ENCODE peak calls at places on chromosomes 2 and 18, in four cellular contexts. One of them, this sample, is unnamed.

GRCh38 chr2:218229239-218229638 is 12.2 kb downstream of the ARPC2 start:
- DNase-seq in K562: no peak
- DNase-seq in HCT116: no peak
- DNase-seq in stomach: no peak
- DNase-seq in this sample: peak; percentile 56

GRCh38 chr2:242054406-242054805 is 184.9 kb downstream of the RTP5 start:
- DNase-seq in K562: no peak
- DNase-seq in HCT116: no peak
- DNase-seq in stomach: no peak
- DNase-seq in this sample: no peak

GRCh38 chr2:72176281-72176680 is 28.6 kb upstream of the CYP26B1 start:
- DNase-seq in K562: no peak
- DNase-seq in HCT116: no peak
- DNase-seq in stomach: no peak
- DNase-seq in this sample: no peak

GRCh38 chr2:46232860-46233259 is 64.3 kb upstream of the EPAS1 start:
- DNase-seq in K562: no peak
- DNase-seq in HCT116: no peak
- DNase-seq in stomach: no peak
- DNase-seq in this sample: no peak

GRCh38 chr2:98308532-98308931 is 37.7 kb upstream of the CNGA3 start:
- DNase-seq in K562: no peak
- DNase-seq in HCT116: no peak
- DNase-seq in stomach: no peak
- DNase-seq in this sample: peak; percentile 52

GRCh38 chr2:227889336-227889735 is 17.9 kb downstream of the DAW1 start:
- DNase-seq in K562: no peak
- DNase-seq in HCT116: no peak
- DNase-seq in stomach: no peak
- DNase-seq in this sample: no peak

GRCh38 chr2:236828820-236829219 is 256.9 kb upstream of the COPS8 start:
- DNase-seq in K562: no peak
- DNase-seq in HCT116: no peak
- DNase-seq in stomach: no peak
- DNase-seq in this sample: no peak

GRCh38 chr2:14700753-14701152 is 68.2 kb downstream of the LRATD1 start:
- DNase-seq in K562: no peak
- DNase-seq in HCT116: no peak
- DNase-seq in stomach: no peak
- DNase-seq in this sample: no peak

GRCh38 chr2:6352906-6353515 is 512.7 kb downstream of the CMPK2 start:
- DNase-seq in K562: no peak
- DNase-seq in HCT116: no peak
- DNase-seq in stomach: peak; percentile 71
- DNase-seq in this sample: peak; percentile 59

GRCh38 chr2:149650006-149650405 is 62.4 kb upstream of the MMADHC start:
- DNase-seq in K562: no peak
- DNase-seq in HCT116: no peak
- DNase-seq in stomach: no peak
- DNase-seq in this sample: no peak

GRCh38 chr2:156826342-156826933 is 390.3 kb downstream of the GPD2 start:
- DNase-seq in K562: no peak
- DNase-seq in HCT116: no peak
- DNase-seq in stomach: no peak
- DNase-seq in this sample: no peak

GRCh38 chr18:78814321-78814720 is 165.3 kb upstream of the SALL3 start:
- DNase-seq in K562: no peak
- DNase-seq in HCT116: no peak
- DNase-seq in stomach: no peak
- DNase-seq in this sample: peak; percentile 50

GRCh38 chr2:174888646-174889271 is 116.4 kb downstream of the CHN1 start:
- DNase-seq in K562: no peak
- DNase-seq in HCT116: no peak
- DNase-seq in stomach: no peak
- DNase-seq in this sample: no peak
- TF ChIP-seq CTCF in K562: no peak
- TF ChIP-seq CTCF in HCT116: no peak
- TF ChIP-seq CTCF in stomach: no peak
- TF ChIP-seq CTCF in this sample: no peak

DNA sequence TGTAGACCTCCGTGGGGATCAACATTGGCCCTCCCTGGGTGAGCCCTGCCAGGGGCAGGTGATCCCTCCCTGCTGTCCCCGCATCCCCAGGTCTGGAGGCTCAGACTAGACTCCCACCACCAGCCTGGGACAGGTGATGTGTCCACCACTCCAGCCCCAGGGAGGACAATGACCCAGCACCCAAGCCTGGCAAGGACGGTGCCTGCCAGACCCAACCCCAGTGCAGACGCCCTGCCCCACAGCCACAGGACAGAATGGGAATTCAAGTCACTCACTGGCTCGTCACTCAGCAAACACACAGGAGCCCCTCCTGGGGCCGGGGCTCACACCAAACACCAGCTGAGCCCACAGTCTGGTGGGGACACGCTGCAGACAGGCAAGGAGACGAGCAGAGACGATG is 239.7 kb downstream of the ATAD2B start:
- DNase-seq in K562: no peak
- DNase-seq in HCT116: no peak
- DNase-seq in stomach: no peak
- DNase-seq in this sample: no peak
- TF ChIP-seq POLR2AphosphoS5 in K562: no peak
- TF ChIP-seq POLR2AphosphoS5 in HCT116: no peak
- TF ChIP-seq POLR2AphosphoS5 in stomach: no peak
- TF ChIP-seq POLR2AphosphoS5 in this sample: no peak

DNA sequence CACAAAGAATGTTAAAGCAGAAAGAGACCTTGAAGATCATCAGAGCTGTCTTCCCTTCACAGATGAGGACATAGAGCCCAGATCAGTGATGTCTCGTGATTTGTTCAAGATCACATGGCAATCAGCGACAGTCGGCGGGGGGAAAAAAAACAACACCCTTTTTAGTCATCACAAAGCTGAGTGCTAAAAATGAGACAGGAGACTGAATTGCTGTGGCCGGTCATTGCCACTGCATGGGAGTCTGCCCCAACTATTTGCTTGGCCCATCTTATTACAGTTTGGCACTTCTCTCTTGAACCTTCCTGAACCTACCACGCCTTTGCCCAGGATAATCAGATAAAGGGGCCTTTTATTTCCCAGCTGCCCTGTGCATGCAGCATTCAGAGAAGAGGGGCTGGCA is 42.7 kb downstream of the SETBP1 start:
- DNase-seq in K562: no peak
- DNase-seq in HCT116: no peak
- DNase-seq in stomach: no peak
- DNase-seq in this sample: no peak
- TF ChIP-seq CTCF in K562: no peak
- TF ChIP-seq CTCF in HCT116: no peak
- TF ChIP-seq CTCF in stomach: no peak
- TF ChIP-seq CTCF in this sample: no peak

GRCh38 chr2:105515581-105516415 is 116.9 kb upstream of the FHL2 start:
- DNase-seq in K562: no peak
- DNase-seq in HCT116: no peak
- DNase-seq in stomach: peak; percentile 93
- DNase-seq in this sample: peak; percentile 66
- TF ChIP-seq POLR2AphosphoS5 in K562: no peak
- TF ChIP-seq POLR2AphosphoS5 in HCT116: no peak
- TF ChIP-seq POLR2AphosphoS5 in stomach: peak; percentile 59
- TF ChIP-seq POLR2AphosphoS5 in this sample: no peak

DNA sequence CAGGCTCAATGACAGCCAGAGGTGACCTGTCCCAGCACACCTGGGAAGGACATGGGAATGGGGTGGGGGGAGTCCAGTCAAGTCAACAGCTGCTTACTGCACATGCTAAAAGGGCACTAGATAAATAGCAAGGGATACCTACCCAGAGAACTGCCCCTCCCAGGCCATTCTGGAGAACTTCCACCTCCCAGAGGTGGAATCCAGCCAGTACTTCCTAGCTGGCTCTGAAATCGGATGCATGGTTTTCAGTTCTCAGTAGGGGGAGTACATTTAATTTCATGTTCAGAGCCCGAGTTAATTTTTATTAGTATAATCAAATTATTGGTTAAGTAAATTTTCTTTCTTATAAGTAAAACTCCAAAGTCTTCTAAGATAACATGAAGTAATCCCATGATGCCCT is 28.9 kb upstream of the ITGA6 start:
- DNase-seq in K562: peak; percentile 29
- DNase-seq in HCT116: peak; percentile 3
- DNase-seq in stomach: peak; percentile 34
- DNase-seq in this sample: no peak
- TF ChIP-seq CTCF in K562: no peak
- TF ChIP-seq CTCF in HCT116: no peak
- TF ChIP-seq CTCF in stomach: peak; percentile 5
- TF ChIP-seq CTCF in this sample: no peak

GRCh38 chr18:22543764-22544163 is 126.0 kb upstream of the CTAGE1 start:
- DNase-seq in K562: no peak
- DNase-seq in HCT116: no peak
- DNase-seq in stomach: no peak
- DNase-seq in this sample: no peak

GRCh38 chr18:22544626-22545025 is 126.9 kb upstream of the CTAGE1 start:
- DNase-seq in K562: no peak
- DNase-seq in HCT116: no peak
- DNase-seq in stomach: no peak
- DNase-seq in this sample: no peak

GRCh38 chr18:22545091-22545795 is 127.5 kb upstream of the CTAGE1 start:
- DNase-seq in K562: no peak
- DNase-seq in HCT116: no peak
- DNase-seq in stomach: no peak
- DNase-seq in this sample: no peak

GRCh38 chr18:22541232-22541631 is 123.5 kb upstream of the CTAGE1 start:
- DNase-seq in K562: no peak
- DNase-seq in HCT116: no peak
- DNase-seq in stomach: no peak
- DNase-seq in this sample: no peak

DNA sequence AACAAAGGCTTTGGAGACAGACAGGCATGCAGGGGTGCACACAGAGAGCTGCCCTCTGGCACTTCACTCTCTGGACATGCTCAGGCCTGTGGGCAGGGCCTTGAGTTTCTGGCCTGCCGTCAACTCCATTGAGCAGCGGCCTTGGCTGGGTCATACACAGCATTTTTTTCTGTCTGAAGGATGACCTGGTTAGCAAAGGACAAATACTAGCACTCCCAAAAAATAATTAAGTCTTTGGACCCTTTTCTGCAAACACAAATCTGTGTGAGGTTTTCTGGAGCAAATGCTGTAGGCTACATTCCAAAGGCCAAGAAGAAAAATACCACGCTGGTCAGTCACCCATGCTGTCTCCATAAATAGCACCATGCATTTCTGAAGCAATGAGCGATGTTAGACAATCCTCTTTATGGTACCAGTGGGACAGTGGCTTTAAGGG is 124.7 kb upstream of the CTAGE1 start:
- DNase-seq in K562: no peak
- DNase-seq in HCT116: no peak
- DNase-seq in stomach: no peak
- DNase-seq in this sample: peak; percentile 48
- TF ChIP-seq POLR2AphosphoS5 in K562: no peak
- TF ChIP-seq POLR2AphosphoS5 in HCT116: no peak
- TF ChIP-seq POLR2AphosphoS5 in stomach: no peak
- TF ChIP-seq POLR2AphosphoS5 in this sample: no peak

DNA sequence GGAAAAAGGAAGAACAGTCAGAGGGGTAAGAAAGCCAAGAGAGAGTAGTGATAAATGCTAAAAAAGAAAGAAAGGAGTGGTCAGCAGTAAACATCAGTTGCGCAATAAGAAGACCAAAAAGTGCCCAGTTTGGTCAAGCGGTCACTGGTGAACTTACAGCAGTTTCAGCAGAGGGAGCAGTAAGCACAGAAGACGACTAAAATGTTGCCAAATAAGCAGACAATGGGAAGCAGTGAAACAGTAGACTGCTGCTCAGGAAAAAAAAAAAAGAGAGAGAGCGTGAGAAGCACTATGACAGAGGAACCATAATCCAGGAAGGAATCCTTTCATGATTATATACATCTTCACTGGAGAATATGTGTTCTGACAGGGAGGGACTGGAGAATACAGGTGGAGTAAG is 45.8 kb downstream of the DNAJC10 start:
- DNase-seq in K562: no peak
- DNase-seq in HCT116: no peak
- DNase-seq in stomach: no peak
- DNase-seq in this sample: no peak
- TF ChIP-seq CTCF in K562: no peak
- TF ChIP-seq CTCF in HCT116: no peak
- TF ChIP-seq CTCF in stomach: no peak
- TF ChIP-seq CTCF in this sample: no peak

This sample was measured in upper lobe of left lung.